ENCODE peak calls at places on chromosomes 4 and X, in nine cellular contexts. V is A549; C is stomach; O is dorsolateral prefrontal cortex; N is left ventricle myocardium inferior; S is astrocyte of the cerebellum; J is CD8-positive, alpha-beta T cell; Y is heart left ventricle; A is choroid plexus epithelial cell. K is an unnamed sample.

GRCh38 chrX:32483534-32484136 is 727.7 kb downstream of the DMD start:
- DNase-seq in V (no peak), C (no peak), O (no peak), N (no peak), S (no peak), J (no peak), Y (no peak), A (peak; percentile 6), K (no peak)

GRCh38 chr4:72468904-72469502 is 100.0 kb downstream of the ADAMTS3 start:
- DNase-seq in V (peak; percentile 0), C (no peak), O (no peak), N (no peak), S (peak; percentile 24), J (no peak), Y (no peak), A (peak; percentile 65), K (no peak)

GRCh38 chr4:52982246-52982950 is 120.3 kb downstream of the RASL11B start:
- DNase-seq in V (peak; percentile 4), C (no peak), O (no peak), N (no peak), S (peak; percentile 51), J (no peak), Y (no peak), A (peak; percentile 88), K (peak; percentile 33)

GRCh38 chr4:93186846-93187245 is 641.7 kb upstream of the ATOH1 start:
- DNase-seq in V (no peak), C (no peak), O (no peak), N (no peak), S (no peak), J (no peak), Y (no peak), A (no peak), K (no peak)

GRCh38 chrX:50618788-50619558 is 148.3 kb upstream of the DGKK start:
- DNase-seq in V (no peak), C (no peak), O (no peak), N (no peak), S (no peak), J (no peak), Y (no peak), A (peak; percentile 33), K (no peak)

GRCh38 chr4:109873791-109874514 is 26.0 kb downstream of the LRIT3 start:
- DNase-seq in V (no peak), C (no peak), O (no peak), N (no peak), S (no peak), J (no peak), Y (no peak), A (peak; percentile 4), K (no peak)

GRCh38 chr4:183747931-183748664 is 89.0 kb downstream of the TRAPPC11 start:
- DNase-seq in V (no peak), C (no peak), O (no peak), N (no peak), S (no peak), J (no peak), Y (no peak), A (peak; percentile 14), K (peak; percentile 28)

GRCh38 chr4:79514637-79515320 is 106.8 kb upstream of the GK2 start:
- DNase-seq in V (no peak), C (no peak), O (no peak), N (no peak), S (no peak), J (no peak), Y (no peak), A (no peak), K (no peak)

GRCh38 chr4:139144161-139144859 is 32.7 kb downstream of the ELF2 start:
- DNase-seq in V (no peak), C (peak; percentile 57), O (no peak), N (peak; percentile 33), S (peak; percentile 28), J (no peak), Y (peak; percentile 33), A (peak; percentile 71), K (peak; percentile 28)

GRCh38 chrX:816411-816810 is 185.8 kb downstream of the SHOX start:
- DNase-seq in V (no peak), C (no peak), O (no peak), N (no peak), S (no peak), J (no peak), Y (no peak), A (no peak), K (no peak)

GRCh38 chrX:817759-818158 is 187.2 kb downstream of the SHOX start:
- DNase-seq in V (no peak), C (no peak), O (no peak), N (no peak), S (no peak), J (no peak), Y (no peak), A (no peak), K (no peak)

GRCh38 chrX:821311-822178 is 191.0 kb downstream of the SHOX start:
- DNase-seq in V (no peak), C (no peak), O (no peak), N (no peak), S (no peak), J (no peak), Y (no peak), A (peak; percentile 9), K (no peak)

DNA sequence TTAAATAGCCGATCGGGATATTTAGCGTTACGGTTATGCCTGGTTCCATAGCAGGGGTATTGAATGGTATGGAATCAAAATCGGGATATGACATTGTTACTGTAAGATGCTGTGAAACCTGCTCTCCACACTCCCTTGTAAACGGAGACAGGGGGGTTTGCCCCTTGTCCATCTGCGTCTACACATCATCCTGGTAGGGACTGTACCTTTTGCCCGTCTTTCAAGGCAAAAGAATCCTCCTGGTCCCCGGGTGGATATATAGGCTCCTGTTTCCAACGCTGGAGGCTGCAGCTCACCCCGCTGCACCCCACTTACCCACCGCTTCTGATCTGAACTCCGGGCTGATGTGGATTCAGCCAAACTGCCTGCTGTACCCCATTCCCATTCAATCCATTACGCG is 189.1 kb downstream of the SHOX start:
- DNase-seq in V (no peak), C (no peak), O (no peak), N (no peak), S (no peak), J (no peak), Y (no peak), A (no peak), K (no peak)
- TF ChIP-seq CTCF in V (no peak), C (no peak), O (no peak), N (no peak), S (no peak), J (no peak), Y (no peak), A (no peak), K (no peak)

GRCh38 chr4:159267023-159267939 is 164.4 kb downstream of the RAPGEF2 start:
- DNase-seq in V (no peak), C (no peak), O (no peak), N (no peak), S (no peak), J (no peak), Y (no peak), A (peak; percentile 23), K (peak; percentile 62)
- H3K4me3 ChIP-seq in V (no peak overlapping the region), C (peak overlapping the region; percentile 4), O (peak overlapping the region; percentile 73), N (peak overlapping the region; percentile 50), S (peak overlapping the region; percentile 16), J (no peak overlapping the region), Y (no peak overlapping the region), A (peak overlapping the region; percentile 22), K (peak overlapping the region; percentile 46)

DNA sequence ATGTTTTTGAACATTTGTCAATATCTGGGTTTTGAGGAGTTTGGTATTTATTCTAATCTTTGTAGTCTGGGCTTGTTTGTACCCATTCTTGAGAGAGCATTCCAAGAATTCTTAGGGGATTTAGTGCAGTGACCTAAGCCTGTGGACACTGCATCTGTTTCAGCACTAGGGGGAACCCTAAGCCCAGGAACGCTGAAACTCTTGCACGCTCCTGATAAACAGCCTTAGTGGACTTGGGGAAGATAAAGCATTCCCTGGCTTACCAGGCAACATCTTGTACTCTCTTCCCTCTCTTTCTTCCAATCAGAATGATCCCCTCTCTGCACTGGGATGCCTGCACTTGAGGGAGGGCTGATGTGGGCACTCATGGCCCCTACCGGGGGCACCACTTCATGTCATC is 654.9 kb upstream of the HTR2C start:
- DNase-seq in V (peak; percentile 3), C (peak; percentile 35), O (no peak), N (no peak), S (peak; percentile 5), J (no peak), Y (no peak), A (peak; percentile 25), K (peak; percentile 63)
- TF ChIP-seq CTCF in V (peak; percentile 48), C (no peak), O (no peak), N (peak; percentile 9), S (peak; percentile 52), J (no peak), Y (no peak), A (peak; percentile 29), K (peak; percentile 85)

GRCh38 chr4:42641155-42641554 is 15.8 kb downstream of the ATP8A1 start:
- DNase-seq in V (no peak), C (no peak), O (no peak), N (no peak), S (no peak), J (no peak), Y (no peak), A (no peak), K (no peak)
- H3K4me3 ChIP-seq in V (no peak overlapping the region), C (no peak overlapping the region), O (no peak overlapping the region), N (no peak overlapping the region), S (no peak overlapping the region), J (no peak overlapping the region), Y (no peak overlapping the region), A (no peak overlapping the region), K (no peak overlapping the region)

DNA sequence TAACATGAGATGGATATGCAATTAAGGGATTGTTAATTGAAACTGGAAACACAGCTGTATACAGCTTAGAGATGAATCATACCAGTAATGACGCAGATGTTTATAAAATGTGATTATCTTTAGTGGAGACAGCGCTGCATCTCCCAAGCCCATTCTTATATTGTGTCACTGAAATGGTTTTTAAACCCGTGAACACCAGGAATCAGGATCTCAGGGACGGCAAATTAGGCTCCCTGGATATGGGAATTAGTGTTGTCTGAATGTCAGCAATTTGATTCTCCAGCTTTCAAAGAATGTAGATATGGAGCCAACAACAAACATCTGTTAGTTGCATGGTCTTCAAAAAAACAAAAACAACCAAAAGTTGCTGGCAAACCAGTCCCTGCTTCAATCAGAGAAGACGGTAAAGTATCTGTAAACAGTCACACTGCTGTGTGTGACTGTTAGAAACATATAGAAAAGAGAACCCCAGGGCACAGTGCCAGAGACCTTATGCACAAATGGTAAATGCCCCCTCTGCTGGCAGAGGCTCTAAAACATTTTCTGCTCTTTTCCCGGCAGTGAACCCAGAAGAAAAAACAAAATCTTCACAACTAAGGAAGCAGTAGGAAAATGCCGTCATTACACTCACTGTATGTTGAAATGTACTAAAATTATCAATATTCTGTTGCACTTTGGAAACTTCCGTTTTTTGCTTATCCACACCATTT is 351.9 kb upstream of the FTHL17 start:
- DNase-seq in V (peak; percentile 1), C (peak; percentile 35), O (no peak), N (peak; percentile 17), S (no peak), J (no peak), Y (no peak), A (peak; percentile 80), K (peak; percentile 18)
- TF ChIP-seq CTCF in V (no peak), C (no peak), O (peak; percentile 46), N (peak; percentile 45), S (peak; percentile 34), J (no peak), Y (peak; percentile 10), A (peak; percentile 63), K (peak; percentile 57)

K was measured in retinal pigment epithelial cell.